ENCODE peak calls at places on chromosome 3, in four cellular contexts. O is K562, M is GM12878, J is GM12891. V is an unnamed sample.

GRCh38 chr3:50165388-50166308 is 10.5 kb downstream of the SEMA3F start:
- DNase-seq in O (no peak), M (no peak), J (no peak), V (no peak)

GRCh38 chr3:48738926-48739616 is 22.1 kb upstream of the IP6K2 start:
- DNase-seq in O (no peak), M (no peak), J (no peak), V (no peak)

GRCh38 chr3:11661827-11662226 is 18.1 kb upstream of the VGLL4 start:
- DNase-seq in O (no peak), M (no peak), J (no peak), V (peak)

GRCh38 chr3:44685128-44685800 is 27.2 kb upstream of the ZNF502 start:
- DNase-seq in O (peak), M (peak), J (peak), V (no peak)

GRCh38 chr3:37402351-37402750 is 228.0 kb upstream of the LRRFIP2 start:
- DNase-seq in O (no peak), M (no peak), J (no peak), V (no peak)

GRCh38 chr3:29693863-29694262 is 413.0 kb downstream of the RBMS3 start:
- DNase-seq in O (no peak), M (no peak), J (no peak), V (no peak)

GRCh38 chr3:168622795-168623194 is 527.1 kb upstream of the GOLIM4 start:
- DNase-seq in O (no peak), M (no peak), J (no peak), V (no peak)

GRCh38 chr3:185549111-185549510 is 3.3 kb downstream of the LIPH start:
- DNase-seq in O (no peak), M (no peak), J (no peak), V (no peak)

GRCh38 chr3:111589303-111590095 is 5.6 kb downstream of the ZBED2 start:
- DNase-seq in O (no peak), M (no peak), J (no peak), V (no peak)

GRCh38 chr3:133699903-133700302 is 38.2 kb upstream of the TOPBP1 start:
- DNase-seq in O (no peak), M (no peak), J (no peak), V (no peak)

GRCh38 chr3:181417748-181418147 is 294.0 kb upstream of the SOX2 start:
- DNase-seq in O (no peak), M (no peak), J (no peak), V (peak)

GRCh38 chr3:71908001-71908400 is 123.1 kb upstream of the PROK2 start:
- DNase-seq in O (no peak), M (no peak), J (no peak), V (no peak)

GRCh38 chr3:111758642-111759041 is 100.4 kb upstream of the PHLDB2 start:
- DNase-seq in O (no peak), M (no peak), J (no peak), V (no peak)

GRCh38 chr3:66413151-66413751 is 87.6 kb downstream of the LRIG1 start:
- DNase-seq in O (no peak), M (no peak), J (no peak), V (no peak)

GRCh38 chr3:149020839-149021252 is 29.5 kb downstream of the GYG1 start:
- DNase-seq in O (no peak), M (no peak), J (no peak), V (no peak)

GRCh38 chr3:154059798-154060197 is 61.4 kb upstream of the ARHGEF26 start:
- DNase-seq in O (no peak), M (no peak), J (no peak), V (no peak)

GRCh38 chr3:184632551-184632950 is 71.0 kb downstream of the EPHB3 start:
- DNase-seq in O (no peak), M (no peak), J (no peak), V (no peak)

GRCh38 chr3:178417736-178418135 is 118.5 kb upstream of the KCNMB2 start:
- DNase-seq in O (no peak), M (no peak), J (no peak), V (no peak)

GRCh38 chr3:106688463-106688862 is 688.8 kb upstream of the CCDC54 start:
- DNase-seq in O (no peak), M (no peak), J (no peak), V (no peak)

GRCh38 chr3:117628896-117629295 is 919.3 kb downstream of the TUSC7 start:
- DNase-seq in O (no peak), M (no peak), J (no peak), V (no peak)

GRCh38 chr3:196609343-196609775 is 30.1 kb upstream of the NRROS start:
- DNase-seq in O (peak), M (peak), J (peak), V (peak)

GRCh38 chr3:129766135-129766534 is 127.4 kb downstream of the TMCC1 start:
- DNase-seq in O (no peak), M (no peak), J (no peak), V (no peak)

GRCh38 chr3:54424283-54424682 is 301.9 kb downstream of the CACNA2D3 start:
- DNase-seq in O (no peak), M (no peak), J (no peak), V (no peak)

GRCh38 chr3:160401301-160402095 is 2.0 kb downstream of the SMC4 start:
- DNase-seq in O (no peak), M (no peak), J (no peak), V (no peak)

GRCh38 chr3:47291158-47291753 is 8.5 kb downstream of the KLHL18 start:
- DNase-seq in O (no peak), M (no peak), J (no peak), V (no peak)

GRCh38 chr3:143951351-143951971 is 20.2 kb upstream of the DIPK2A start:
- DNase-seq in O (peak), M (no peak), J (no peak), V (peak)

GRCh38 chr3:9110802-9111201 is 138.6 kb downstream of the SRGAP3 start:
- DNase-seq in O (no peak), M (no peak), J (no peak), V (no peak)

GRCh38 chr3:145903472-145904013 is 257.4 kb downstream of the PLOD2 start:
- DNase-seq in O (no peak), M (no peak), J (no peak), V (no peak)

GRCh38 chr3:51963951-51964451 is 3.3 kb downstream of the PCBP4 start:
- DNase-seq in O (no peak), M (no peak), J (no peak), V (no peak)

GRCh38 chr3:69649120-69649519 is 90.1 kb upstream of the MITF start:
- DNase-seq in O (no peak), M (no peak), J (no peak), V (no peak)

GRCh38 chr3:159416854-159417253 is 571.8 kb upstream of the IL12A start:
- DNase-seq in O (no peak), M (no peak), J (no peak), V (no peak)

GRCh38 chr3:64806668-64807067 is 118.9 kb upstream of the ADAMTS9 start:
- DNase-seq in O (no peak), M (no peak), J (no peak), V (no peak)

GRCh38 chr3:38138347-38139190 is at the start of gene MYD88:
- DNase-seq in O (peak), M (no peak), J (peak), V (no peak)

GRCh38 chr3:22939349-22939748 is 263.8 kb upstream of the UBE2E2 start:
- DNase-seq in O (no peak), M (no peak), J (no peak), V (no peak)

DNA sequence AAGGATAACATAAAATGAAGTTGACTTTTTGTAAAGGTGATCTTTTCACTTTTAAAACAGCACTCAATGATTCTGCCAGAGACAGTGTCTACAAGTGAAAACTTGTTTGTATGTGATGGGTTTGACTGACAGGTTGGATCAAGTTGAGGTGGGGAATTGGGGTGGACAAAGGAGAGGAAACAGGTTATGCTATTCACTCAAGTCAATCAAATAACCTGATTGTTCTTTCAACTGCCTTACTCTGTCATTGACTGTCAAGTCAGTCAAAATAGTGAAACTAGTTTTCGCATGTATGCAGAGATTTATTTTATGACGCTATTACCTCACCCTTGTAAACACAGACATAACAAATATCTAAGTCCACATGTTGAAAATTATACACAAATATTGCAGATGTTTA is 187.7 kb downstream of the ROBO2 start:
- DNase-seq in O (no peak), M (no peak), J (no peak), V (no peak)
- TF ChIP-seq SPI1 in O (no peak), M (no peak), J (no peak), V (no peak)

GRCh38 chr3:81829946-81830345 is 68.5 kb upstream of the GBE1 start:
- DNase-seq in O (no peak), M (no peak), J (no peak), V (no peak)
- TF ChIP-seq SPI1 in O (no peak), M (no peak), J (no peak), V (no peak)

DNA sequence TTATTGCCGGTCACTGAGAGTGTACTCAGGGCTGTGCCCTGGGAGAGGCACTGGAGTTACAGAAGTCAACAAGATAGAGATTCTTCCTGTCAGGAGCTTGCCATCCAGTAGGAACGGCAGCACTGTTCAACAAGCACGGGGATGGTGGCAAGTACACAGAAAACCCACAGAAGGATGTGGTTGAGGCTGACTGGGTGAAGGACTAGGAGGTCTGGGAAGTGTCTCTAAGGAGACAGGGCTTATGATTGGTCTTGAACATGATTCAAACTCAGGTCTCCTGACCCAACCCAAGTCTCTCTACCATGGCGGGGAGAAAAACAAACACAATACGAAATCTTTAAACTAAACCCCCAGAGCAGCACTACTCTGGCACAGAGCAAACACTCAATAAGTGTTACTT is 37.6 kb downstream of the ERICH6 start:
- DNase-seq in O (no peak), M (no peak), J (no peak), V (no peak)
- TF ChIP-seq SPI1 in O (no peak), M (no peak), J (no peak), V (no peak)

GRCh38 chr3:194395201-194395600 is 3.9 kb downstream of the GP5 start:
- DNase-seq in O (no peak), M (no peak), J (no peak), V (no peak)
- TF ChIP-seq SPI1 in O (no peak), M (no peak), J (no peak), V (no peak)